ENCODE peak calls at places on chromosomes 6 and 20, in ten cellular contexts. P is esophagus squamous epithelium; K is activated naive CD8-positive, alpha-beta T cell treated with anti-CD3 and anti-CD28 coated beads for 36 hours; U is activated CD8-positive, alpha-beta memory T cell treated with anti-CD3 and anti-CD28 coated beads for 24 hours; Y is Peyer's patch; N is G401; I is RWPE1; D is cardiac fibroblast; F is MCF 10A; G is SK-MEL-5. W is an unnamed sample.

GRCh38 chr20:64146936-64147451 is 17.3 kb upstream of the MYT1 start:
- DNase-seq in P (no peak), K (no peak), U (no peak), Y (no peak), N (no peak), I (no peak), D (no peak), F (no peak), G (no peak), W (no peak)

GRCh38 chr6:154638369-154638768 is 94.8 kb upstream of the SCAF8 start:
- DNase-seq in P (no peak), K (no peak), U (no peak), Y (no peak), N (no peak), I (no peak), D (no peak), F (no peak), G (no peak), W (no peak)

GRCh38 chr20:56986476-56986875 is 280.0 kb downstream of the BMP7 start:
- DNase-seq in P (no peak), K (no peak), U (no peak), Y (no peak), N (no peak), I (no peak), D (no peak), F (no peak), G (no peak), W (no peak)

GRCh38 chr6:53335224-53335994 is 13.3 kb downstream of the ELOVL5 start:
- DNase-seq in P (peak; percentile 39), K (peak; percentile 67), U (peak; percentile 84), Y (no peak), N (no peak), I (no peak), D (no peak), F (no peak), G (no peak), W (no peak)

GRCh38 chr6:1381397-1382330 is 7.7 kb upstream of the FOXF2 start:
- DNase-seq in P (no peak), K (peak; percentile 65), U (peak; percentile 87), Y (peak; percentile 73), N (peak; percentile 24), I (peak; percentile 48), D (peak; percentile 25), F (peak; percentile 50), G (peak; percentile 50), W (peak; percentile 47)

GRCh38 chr6:44666324-44666723 is 278.8 kb downstream of the CDC5L start:
- DNase-seq in P (no peak), K (no peak), U (no peak), Y (no peak), N (no peak), I (no peak), D (no peak), F (no peak), G (no peak), W (no peak)

GRCh38 chr6:139290787-139291294 is 957 bp downstream of the TXLNB start:
- DNase-seq in P (no peak), K (no peak), U (no peak), Y (no peak), N (no peak), I (no peak), D (peak; percentile 77), F (peak; percentile 25), G (peak; percentile 47), W (no peak)

GRCh38 chr6:144877118-144877517 is 592.0 kb downstream of the UTRN start:
- DNase-seq in P (no peak), K (no peak), U (no peak), Y (no peak), N (no peak), I (no peak), D (no peak), F (no peak), G (no peak), W (no peak)

GRCh38 chr6:5989141-5989723 is 17.5 kb downstream of the NRN1 start:
- DNase-seq in P (no peak), K (no peak), U (no peak), Y (no peak), N (no peak), I (no peak), D (no peak), F (no peak), G (no peak), W (peak; percentile 32)

GRCh38 chr6:158628542-158628941 is 16.0 kb downstream of the DYNLT1 start:
- DNase-seq in P (no peak), K (no peak), U (peak; percentile 54), Y (peak; percentile 48), N (no peak), I (no peak), D (no peak), F (no peak), G (no peak), W (no peak)

GRCh38 chr6:17725083-17725482 is 18.4 kb upstream of the NUP153 start:
- DNase-seq in P (no peak), K (no peak), U (no peak), Y (no peak), N (no peak), I (no peak), D (peak; percentile 87), F (no peak), G (no peak), W (no peak)

GRCh38 chr6:33651403-33651802 is 30.3 kb downstream of the ITPR3 start:
- DNase-seq in P (no peak), K (no peak), U (no peak), Y (no peak), N (no peak), I (no peak), D (no peak), F (no peak), G (no peak), W (no peak)

GRCh38 chr6:18465410-18466154 is 78.4 kb downstream of the RNF144B start:
- DNase-seq in P (no peak), K (no peak), U (no peak), Y (no peak), N (no peak), I (no peak), D (no peak), F (no peak), G (no peak), W (no peak)

GRCh38 chr6:169344651-169345050 is 91.0 kb upstream of the THBS2 start:
- DNase-seq in P (no peak), K (no peak), U (no peak), Y (no peak), N (no peak), I (no peak), D (peak; percentile 23), F (no peak), G (no peak), W (no peak)

GRCh38 chr6:134735461-134735860 is 214.4 kb downstream of the ALDH8A1 start:
- DNase-seq in P (no peak), K (no peak), U (no peak), Y (no peak), N (no peak), I (no peak), D (no peak), F (no peak), G (no peak), W (no peak)

GRCh38 chr6:50850223-50850751 is 31.6 kb downstream of the TFAP2B start:
- DNase-seq in P (no peak), K (no peak), U (no peak), Y (no peak), N (no peak), I (no peak), D (no peak), F (no peak), G (peak; percentile 44), W (no peak)

GRCh38 chr6:1240766-1241165 is 71.1 kb upstream of the FOXQ1 start:
- DNase-seq in P (no peak), K (no peak), U (no peak), Y (no peak), N (no peak), I (peak; percentile 31), D (no peak), F (no peak), G (no peak), W (no peak)

GRCh38 chr20:38202982-38203293 is 37.9 kb upstream of the TGM2 start:
- DNase-seq in P (no peak), K (no peak), U (no peak), Y (no peak), N (no peak), I (no peak), D (no peak), F (no peak), G (no peak), W (no peak)

GRCh38 chr6:159996626-159997497 is 28.0 kb downstream of the IGF2R start:
- DNase-seq in P (no peak), K (no peak), U (no peak), Y (no peak), N (no peak), I (no peak), D (no peak), F (no peak), G (no peak), W (no peak)

GRCh38 chr6:13667655-13668054 is 44.0 kb downstream of the RANBP9 start:
- DNase-seq in P (no peak), K (no peak), U (no peak), Y (no peak), N (no peak), I (no peak), D (no peak), F (peak; percentile 17), G (no peak), W (no peak)

GRCh38 chr6:170522565-170523183 is 30.4 kb downstream of the PSMB1 start:
- DNase-seq in P (no peak), K (peak; percentile 5), U (no peak), Y (no peak), N (no peak), I (no peak), D (peak; percentile 18), F (peak; percentile 27), G (peak; percentile 33), W (no peak)

GRCh38 chr6:1592852-1593251 is 16.9 kb upstream of the FOXC1 start:
- DNase-seq in P (no peak), K (no peak), U (peak; percentile 30), Y (no peak), N (no peak), I (no peak), D (no peak), F (no peak), G (no peak), W (no peak)

GRCh38 chr6:41271901-41272395 is 14.5 kb downstream of the TREM1 start:
- DNase-seq in P (no peak), K (no peak), U (peak; percentile 53), Y (no peak), N (no peak), I (no peak), D (no peak), F (no peak), G (no peak), W (no peak)

GRCh38 chr6:435442-436307 is 44.1 kb downstream of the IRF4 start:
- DNase-seq in P (no peak), K (no peak), U (peak; percentile 52), Y (no peak), N (no peak), I (no peak), D (no peak), F (no peak), G (no peak), W (no peak)

GRCh38 chr6:75524322-75524972 is 30.8 kb upstream of the FILIP1 start:
- DNase-seq in P (no peak), K (no peak), U (no peak), Y (no peak), N (no peak), I (peak; percentile 26), D (peak; percentile 73), F (peak; percentile 62), G (no peak), W (no peak)

GRCh38 chr6:111033628-111034289 is 51.9 kb downstream of the RPF2 start:
- DNase-seq in P (no peak), K (no peak), U (no peak), Y (no peak), N (no peak), I (no peak), D (no peak), F (no peak), G (no peak), W (no peak)

GRCh38 chr20:44646641-44647274 is 4.7 kb downstream of the ADA start:
- DNase-seq in P (no peak), K (peak; percentile 14), U (no peak), Y (no peak), N (no peak), I (peak; percentile 39), D (peak; percentile 34), F (peak; percentile 46), G (no peak), W (no peak)

GRCh38 chr6:41291717-41292116 is 5.2 kb upstream of the TREM1 start:
- DNase-seq in P (no peak), K (no peak), U (no peak), Y (no peak), N (no peak), I (no peak), D (no peak), F (no peak), G (no peak), W (no peak)